ENCODE peak calls at places on chromosomes 1 and 21, in seven cellular contexts. B is small intestine, O is heart left ventricle, F is ovary, Q is right atrium auricular region, W is PC-3, U is suprapubic skin. A is an unnamed sample. For H3K36me3 and H3K9me3, the result is how much of the 10 kb centered on the place peaks cover.

GRCh38 chr1:27637052-27637451 is 2.1 kb upstream of the FGR start:
- DNase-seq in B (no peak), O (no peak), F (no peak), Q (no peak), W (no peak), U (no peak), A (no peak)

GRCh38 chr21:17613242-17613676 is 558 bp upstream of the BTG3 start:
- DNase-seq in B (peak), O (peak), F (peak), Q (peak), W (no peak), U (peak), A (no peak)

GRCh38 chr1:28144203-28145135 is 32.0 kb downstream of the PTAFR start:
- DNase-seq in B (no peak), O (no peak), F (no peak), Q (no peak), W (peak), U (no peak), A (peak)

GRCh38 chr1:8631163-8631562 is 186.3 kb downstream of the RERE start:
- DNase-seq in B (no peak), O (no peak), F (no peak), Q (no peak), W (no peak), U (no peak), A (no peak)

GRCh38 chr1:161930064-161930463 is 93.6 kb downstream of the OLFML2B start:
- DNase-seq in B (no peak), O (no peak), F (no peak), Q (no peak), W (no peak), U (no peak), A (no peak)

GRCh38 chr1:244709076-244709475 is 56.1 kb downstream of the DESI2 start:
- DNase-seq in B (no peak), O (no peak), F (no peak), Q (no peak), W (no peak), U (no peak), A (no peak)

GRCh38 chr1:113928129-113928949 is 785 bp upstream of the HIPK1 start:
- DNase-seq in B (peak), O (no peak), F (no peak), Q (no peak), W (peak), U (no peak), A (no peak)

GRCh38 chr1:70907563-70908310 is 139.9 kb downstream of the PTGER3 start:
- DNase-seq in B (no peak), O (no peak), F (no peak), Q (no peak), W (no peak), U (no peak), A (no peak)

GRCh38 chr1:61077676-61078521 is 4.5 kb upstream of the NFIA start:
- DNase-seq in B (peak), O (peak), F (peak), Q (peak), W (peak), U (peak), A (peak)

GRCh38 chr21:20946701-20947100 is 51.5 kb upstream of the NCAM2 start:
- DNase-seq in B (no peak), O (no peak), F (no peak), Q (no peak), W (no peak), U (no peak), A (no peak)

GRCh38 chr21:36709868-36710728 is 11.2 kb downstream of the SIM2 start:
- DNase-seq in B (no peak), O (no peak), F (no peak), Q (no peak), W (no peak), U (no peak), A (peak)

GRCh38 chr1:9008236-9008635 is 18.0 kb downstream of the SLC2A7 start:
- DNase-seq in B (no peak), O (no peak), F (no peak), Q (no peak), W (no peak), U (no peak), A (no peak)

DNA sequence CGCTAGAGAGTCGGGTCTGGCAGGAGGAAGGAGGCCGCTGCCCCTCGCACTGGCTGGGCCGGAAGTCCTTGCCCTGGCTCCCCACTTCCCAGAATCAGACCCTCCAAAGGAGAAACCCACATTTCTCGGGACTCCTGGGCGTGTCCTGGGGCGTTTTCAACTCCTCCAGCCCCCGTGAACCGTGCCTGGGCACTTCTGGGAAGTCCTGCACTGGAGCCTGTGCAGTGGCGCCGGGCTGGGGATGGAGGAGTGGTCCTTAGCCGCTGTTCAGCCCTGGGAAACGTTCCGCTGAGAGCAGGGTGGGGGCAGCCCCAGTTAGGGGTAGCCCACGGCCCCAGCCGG is 3.0 kb downstream of the IGSF21 start:
- DNase-seq in B (no peak), O (no peak), F (no peak), Q (no peak), W (no peak), U (no peak), A (no peak)
- H3K4me3 ChIP-seq in B (no peak), O (peak), F (no peak), Q (peak), W (no peak), U (peak), A (peak)

GRCh38 chr1:156480411-156481192 is 20.0 kb downstream of the MEF2D start:
- DNase-seq in B (peak), O (peak), F (no peak), Q (no peak), W (no peak), U (no peak), A (peak)

GRCh38 chr1:156481527-156481926 is 19.0 kb downstream of the MEF2D start:
- DNase-seq in B (no peak), O (no peak), F (no peak), Q (no peak), W (no peak), U (no peak), A (no peak)

GRCh38 chr1:156483397-156483796 is 17.2 kb downstream of the MEF2D start:
- DNase-seq in B (no peak), O (no peak), F (no peak), Q (no peak), W (no peak), U (no peak), A (no peak)

GRCh38 chr1:156480015-156480368 is 20.6 kb downstream of the MEF2D start:
- DNase-seq in B (no peak), O (no peak), F (no peak), Q (no peak), W (no peak), U (no peak), A (no peak)

GRCh38 chr1:156482276-156482675 is 18.3 kb downstream of the MEF2D start:
- DNase-seq in B (no peak), O (no peak), F (no peak), Q (no peak), W (no peak), U (no peak), A (no peak)
- H3K36me3 ChIP-seq in B (under half), O (half or more), F (under half), Q (half or more), W (under half), U (half or more), A (half or more)

DNA sequence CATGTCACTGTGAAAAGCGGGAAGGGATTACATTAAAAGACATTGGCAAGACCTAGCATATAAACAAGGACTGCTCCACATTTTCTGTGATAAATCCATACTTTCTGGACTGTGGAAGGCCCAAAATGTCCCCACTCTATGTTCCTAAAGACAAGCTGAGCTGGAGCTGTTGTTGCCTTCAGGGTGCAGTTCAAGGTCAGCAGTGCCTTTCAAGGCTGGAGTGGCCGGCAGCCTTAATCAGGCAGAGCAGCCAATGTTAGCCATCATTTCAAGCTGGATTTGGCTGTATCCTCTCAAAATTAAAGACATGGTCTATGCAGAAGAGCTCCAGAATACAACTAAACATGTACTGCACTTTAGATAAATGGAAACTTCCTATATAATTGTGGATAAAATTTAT is 70.4 kb upstream of the ADAM30 start:
- DNase-seq in B (no peak), O (no peak), F (peak), Q (no peak), W (no peak), U (no peak), A (no peak)
- H3K9me3 ChIP-seq in B (under half), O (under half), F (under half), Q (under half), W (under half), U (under half), A (under half)

DNA sequence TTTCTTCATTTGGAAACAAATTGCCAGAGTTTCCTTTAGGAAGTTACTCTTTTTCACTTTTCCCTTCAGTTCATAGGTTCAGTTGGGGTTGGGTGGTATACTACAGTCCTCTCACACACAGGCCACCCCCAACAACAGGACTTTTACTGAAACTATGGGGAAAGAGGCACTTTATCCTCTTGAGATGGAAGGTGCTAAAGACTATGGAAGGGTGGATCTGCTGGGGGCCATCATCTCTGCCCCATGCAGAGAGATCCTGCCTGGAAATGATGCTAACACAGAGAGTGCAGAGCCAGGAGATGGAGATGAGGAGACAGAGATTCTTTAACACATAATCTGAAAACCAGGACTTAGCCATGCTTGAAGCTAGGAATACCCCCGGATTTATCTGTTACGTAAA is 24.3 kb downstream of the ILDR2 start:
- DNase-seq in B (no peak), O (no peak), F (no peak), Q (no peak), W (no peak), U (no peak), A (no peak)
- H3K4me3 ChIP-seq in B (no peak), O (no peak), F (no peak), Q (no peak), W (no peak), U (no peak), A (no peak)

GRCh38 chr1:151775894-151776664 is 12.8 kb upstream of the MRPL9 start:
- DNase-seq in B (no peak), O (no peak), F (no peak), Q (no peak), W (no peak), U (no peak), A (no peak)
- H3K36me3 ChIP-seq in B (under half), O (under half), F (under half), Q (under half), W (under half), U (under half), A (half or more)

GRCh38 chr1:2952371-2952770 is 68.9 kb upstream of the ACTRT2 start:
- DNase-seq in B (no peak), O (no peak), F (no peak), Q (no peak), W (no peak), U (peak), A (peak)
- H3K9me3 ChIP-seq in B (under half), O (under half), F (under half), Q (under half), W (under half), U (under half), A (half or more)

GRCh38 chr1:10694633-10695627 is 101.5 kb downstream of the CASZ1 start:
- DNase-seq in B (peak), O (peak), F (peak), Q (peak), W (peak), U (peak), A (peak)

GRCh38 chr1:10692401-10693021 is 103.9 kb downstream of the CASZ1 start:
- DNase-seq in B (peak), O (no peak), F (no peak), Q (no peak), W (peak), U (no peak), A (peak)

GRCh38 chr1:10693152-10693496 is 103.3 kb downstream of the CASZ1 start:
- DNase-seq in B (no peak), O (no peak), F (no peak), Q (no peak), W (peak), U (no peak), A (no peak)

GRCh38 chr1:10693497-10694273 is 102.8 kb downstream of the CASZ1 start:
- DNase-seq in B (no peak), O (no peak), F (peak), Q (no peak), W (peak), U (no peak), A (peak)

GRCh38 chr1:10694274-10694632 is 102.2 kb downstream of the CASZ1 start:
- DNase-seq in B (peak), O (peak), F (no peak), Q (no peak), W (no peak), U (no peak), A (no peak)
- H3K4me3 ChIP-seq in B (peak), O (peak), F (peak), Q (peak), W (peak), U (peak), A (peak)

GRCh38 chr1:156136970-156137483 is 16.4 kb upstream of the SEMA4A start:
- DNase-seq in B (no peak), O (no peak), F (no peak), Q (no peak), W (no peak), U (no peak), A (no peak)

GRCh38 chr1:156143765-156144489 is 9.5 kb upstream of the SEMA4A start:
- DNase-seq in B (no peak), O (no peak), F (no peak), Q (no peak), W (no peak), U (no peak), A (no peak)

GRCh38 chr1:156144747-156145146 is 8.6 kb upstream of the SEMA4A start:
- DNase-seq in B (no peak), O (no peak), F (no peak), Q (no peak), W (peak), U (no peak), A (no peak)

GRCh38 chr1:156138366-156138969 is 14.9 kb upstream of the SEMA4A start:
- DNase-seq in B (no peak), O (no peak), F (no peak), Q (no peak), W (no peak), U (no peak), A (no peak)

DNA sequence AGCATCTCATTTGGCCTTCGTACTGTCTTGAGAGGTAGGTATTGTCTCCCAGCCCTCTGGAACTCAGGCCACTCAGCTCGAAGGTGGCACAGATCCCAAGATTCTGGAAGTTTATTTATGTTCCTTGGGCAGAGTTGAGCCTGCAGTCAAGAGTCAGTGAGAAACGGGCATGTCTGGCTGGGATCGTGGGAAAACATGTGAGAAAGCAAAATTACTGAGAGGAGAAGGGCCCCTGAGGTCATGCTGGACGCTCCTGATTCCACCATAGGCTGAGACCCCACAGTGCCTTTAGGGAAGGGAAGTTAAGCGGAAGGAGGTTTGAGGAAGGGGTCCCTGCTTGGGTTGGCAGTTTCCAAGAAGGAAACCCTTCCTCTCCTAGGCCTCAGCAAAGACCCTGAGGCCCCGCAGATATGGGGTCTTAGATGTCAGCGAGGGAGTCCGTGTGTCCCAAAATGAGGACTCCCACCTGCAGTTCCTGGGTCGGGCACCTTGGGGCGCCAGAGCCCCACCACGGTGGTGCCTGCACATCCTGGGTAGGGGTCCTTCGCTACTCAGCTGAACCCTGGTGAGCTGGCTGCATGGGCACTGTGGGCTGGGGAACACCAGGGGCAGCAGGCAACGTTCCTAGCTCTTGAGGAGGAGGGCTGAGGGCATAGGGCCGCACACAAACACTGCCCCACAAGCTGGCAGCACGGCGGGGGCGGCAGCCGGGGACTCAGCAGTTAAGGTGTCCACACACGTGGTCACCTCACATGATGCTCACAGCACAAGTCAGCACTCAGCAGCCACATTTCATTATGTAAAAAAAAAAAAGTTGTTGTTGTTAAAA is 12.3 kb upstream of the SEMA4A start:
- DNase-seq in B (no peak), O (peak), F (no peak), Q (no peak), W (no peak), U (no peak), A (no peak)
- H3K36me3 ChIP-seq in B (under half), O (under half), F (under half), Q (under half), W (under half), U (under half), A (under half)